ENCODE peak calls at places on chromosomes 13 and 19, in nine cellular contexts. E, N, I, W, Z, B, J, X and R are unnamed samples.
A peak's percentile ranks its signal among the peaks of the same experiment; 100 is the strongest.

GRCh38 chr13:72728290-72728605 is 525 bp downstream of the BORA start:
- DNase-seq in X (no peak), Z (no peak), I (no peak), B (no peak), W (no peak), E (no peak), J (no peak), N (no peak), R (no peak)

GRCh38 chr13:63190219-63190618 is 1774.6 kb upstream of the PCDH20 start:
- DNase-seq in J (no peak), Z (no peak), I (no peak), N (no peak), X (no peak), B (no peak), E (no peak), W (no peak), R (no peak)

GRCh38 chr13:45439781-45440462 is 21.7 kb upstream of the SLC25A30 start:
- DNase-seq in Z (no peak), W (no peak), J (no peak), I (no peak), N (no peak), E (no peak), B (no peak), X (no peak), R (no peak)

GRCh38 chr13:60028021-60028420 is 135.7 kb downstream of the DIAPH3 start:
- DNase-seq in B (no peak), E (no peak), I (no peak), N (no peak), J (no peak), W (no peak), X (no peak), Z (no peak), R (no peak)

GRCh38 chr19:18173572-18174294 is at the start of gene IFI30:
- DNase-seq in W (no peak), X (peak; percentile 93), E (peak; percentile 73), J (peak; percentile 55), Z (peak; percentile 82), N (peak; percentile 52), B (peak; percentile 97), I (peak; percentile 51), R (peak; percentile 60)

GRCh38 chr19:45276284-45276687 is 25.2 kb downstream of the MARK4 start:
- DNase-seq in Z (peak; percentile 57), B (no peak), N (no peak), X (no peak), E (no peak), I (no peak), W (no peak), J (no peak), R (no peak)

GRCh38 chr13:98650376-98651107 is 73.6 kb upstream of the STK24 start:
- DNase-seq in J (no peak), N (no peak), E (peak; percentile 85), I (no peak), X (no peak), Z (no peak), W (no peak), B (no peak), R (no peak)

GRCh38 chr19:2273356-2274184 is 8.4 kb downstream of the PEAK3 start:
- DNase-seq in J (no peak), E (peak; percentile 47), W (peak; percentile 52), I (peak; percentile 74), N (peak; percentile 79), X (no peak), Z (peak; percentile 65), B (peak; percentile 94), R (peak; percentile 75)

GRCh38 chr13:44159633-44160279 is 213.9 kb upstream of the SERP2 start:
- DNase-seq in N (no peak), E (peak; percentile 33), W (no peak), X (no peak), Z (no peak), I (no peak), B (no peak), J (no peak), R (no peak)

GRCh38 chr13:93862259-93862658 is 617.2 kb downstream of the DCT start:
- DNase-seq in E (no peak), Z (no peak), I (no peak), B (no peak), W (no peak), J (no peak), X (no peak), N (no peak), R (no peak)

GRCh38 chr13:92547256-92547655 is 679.4 kb upstream of the GPC6 start:
- DNase-seq in Z (no peak), N (no peak), J (no peak), B (no peak), X (no peak), W (no peak), I (no peak), E (no peak), R (no peak)

GRCh38 chr13:91904597-91904996 is 506.2 kb downstream of the GPC5 start:
- DNase-seq in X (no peak), Z (no peak), B (no peak), N (no peak), E (no peak), I (no peak), W (no peak), J (no peak), R (no peak)

GRCh38 chr13:22229916-22230315 is 559.0 kb downstream of the FGF9 start:
- DNase-seq in X (no peak), J (no peak), Z (no peak), N (no peak), B (no peak), W (no peak), I (no peak), E (no peak), R (no peak)

GRCh38 chr13:51912091-51912490 is 50.3 kb downstream of the CCDC70 start:
- DNase-seq in E (peak; percentile 54), J (no peak), X (peak; percentile 72), Z (no peak), B (no peak), N (no peak), I (no peak), W (no peak), R (no peak)

GRCh38 chr13:106314417-106314816 is 221.0 kb downstream of the EFNB2 start:
- DNase-seq in J (no peak), E (no peak), Z (no peak), N (no peak), B (no peak), I (no peak), W (no peak), X (no peak), R (no peak)

GRCh38 chr19:45423589-45424190 is at the start of gene ERCC1:
- DNase-seq in X (no peak), E (peak; percentile 92), N (peak; percentile 86), J (peak; percentile 82), Z (peak; percentile 97), W (no peak), B (peak; percentile 98), I (peak; percentile 67), R (peak; percentile 49)

GRCh38 chr19:43406297-43406696 is 8.4 kb upstream of the TEX101 start:
- DNase-seq in I (no peak), J (no peak), Z (no peak), B (no peak), N (no peak), E (no peak), W (no peak), X (no peak), R (no peak)

DNA sequence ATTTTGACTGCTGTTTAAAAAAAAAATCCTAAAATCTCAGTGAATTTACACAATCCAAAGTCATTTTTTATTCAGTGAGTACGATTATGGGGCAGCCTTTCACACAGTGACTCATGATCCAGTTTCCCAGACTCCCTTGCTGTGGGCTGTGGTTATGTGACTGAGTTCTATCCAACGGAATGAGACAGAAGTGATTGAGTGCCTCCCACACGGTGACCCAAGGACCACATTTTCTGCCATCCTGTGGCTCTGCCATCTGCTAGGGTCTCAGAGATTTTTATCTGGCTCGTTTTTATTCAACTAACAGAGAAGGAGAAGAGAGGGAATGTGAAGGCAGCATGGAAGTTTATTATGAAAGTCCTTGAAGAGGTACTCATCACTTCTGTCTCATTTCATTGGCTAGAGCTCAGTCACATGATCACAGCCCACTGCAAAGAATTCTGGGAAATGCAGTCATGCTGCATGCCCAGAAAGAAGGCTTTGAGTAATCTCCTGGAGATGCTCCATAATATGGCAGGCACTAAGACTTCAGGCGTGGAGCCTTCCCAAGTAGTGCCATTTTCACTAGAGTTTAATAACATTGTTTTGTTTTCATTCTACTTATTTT is 999.4 kb downstream of the UQCRFS1 start:
- DNase-seq in W (no peak), X (no peak), E (no peak), B (no peak), Z (no peak), I (no peak), N (no peak), J (no peak), R (no peak)
- H3K4me3 ChIP-seq in W (no peak overlapping the region), X (no peak overlapping the region), E (no peak overlapping the region), B (no peak overlapping the region), Z (no peak overlapping the region), I (no peak overlapping the region), N (no peak overlapping the region), J (no peak overlapping the region), R (no peak overlapping the region)

GRCh38 chr13:40588101-40588500 is 78.3 kb downstream of the FOXO1 start:
- DNase-seq in B (no peak), W (no peak), I (no peak), E (no peak), J (no peak), N (no peak), Z (no peak), X (no peak), R (no peak)

GRCh38 chr13:40590112-40590862 is 76.2 kb downstream of the FOXO1 start:
- DNase-seq in Z (no peak), B (no peak), N (no peak), W (no peak), J (no peak), I (no peak), X (no peak), E (no peak), R (no peak)

GRCh38 chr13:40591091-40591490 is 75.3 kb downstream of the FOXO1 start:
- DNase-seq in X (no peak), N (no peak), I (no peak), Z (no peak), E (no peak), J (no peak), B (no peak), W (no peak), R (no peak)

GRCh38 chr13:40592035-40592434 is 74.4 kb downstream of the FOXO1 start:
- DNase-seq in B (no peak), X (no peak), N (no peak), W (no peak), J (no peak), I (no peak), E (no peak), Z (no peak), R (no peak)

GRCh38 chr13:40589285-40590109 is 76.9 kb downstream of the FOXO1 start:
- DNase-seq in N (no peak), B (no peak), I (no peak), Z (no peak), E (peak; percentile 27), J (no peak), W (no peak), X (no peak), R (no peak)
- H3K27ac ChIP-seq in N (no peak overlapping the region), B (peak overlapping the region; percentile 63), I (peak overlapping the region; percentile 12), Z (no peak overlapping the region), E (no peak overlapping the region), J (no peak overlapping the region), W (no peak overlapping the region), X (peak overlapping the region; percentile 22), R (peak overlapping the region; percentile 64)

GRCh38 chr13:30841161-30841560 is 64.9 kb upstream of the MEDAG start:
- DNase-seq in X (no peak), B (no peak), E (no peak), N (no peak), J (no peak), W (no peak), Z (no peak), I (no peak), R (no peak)
- H3K9me3 ChIP-seq in X (no peaks in the 10 kb centered on the region), B (no peaks in the 10 kb centered on the region), E (no peaks in the 10 kb centered on the region), N (no peaks in the 10 kb centered on the region), J (no peaks in the 10 kb centered on the region), W (no peaks in the 10 kb centered on the region), Z (no peaks in the 10 kb centered on the region), I (no peaks in the 10 kb centered on the region), R (no peaks in the 10 kb centered on the region)

GRCh38 chr19:39515551-39516191 is 732 bp downstream of the SELENOV start:
- DNase-seq in N (no peak), X (no peak), Z (no peak), J (no peak), I (no peak), W (no peak), E (no peak), B (peak; percentile 80), R (no peak)
- H3K4me3 ChIP-seq in N (peak overlapping the region; percentile 43), X (peak overlapping the region; percentile 42), Z (peak overlapping the region; percentile 12), J (peak overlapping the region; percentile 2), I (peak overlapping the region; percentile 35), W (peak overlapping the region; percentile 49), E (peak overlapping the region; percentile 21), B (no peak overlapping the region), R (no peak overlapping the region)